ENCODE peak calls at places on chromosomes 4 and X, in five cellular contexts. U, B, X, E and Q are unnamed samples.

GRCh38 chrX:71058116-71058515 is 10.0 kb downstream of the SNX12 start:
- DNase-seq in X (no peak), E (no peak), U (no peak), B (no peak), Q (no peak)

GRCh38 chr4:55742655-55743191 is 76.9 kb upstream of the EXOC1L start:
- DNase-seq in X (no peak), E (peak; percentile 3), B (no peak), U (no peak), Q (no peak)

GRCh38 chrX:105564536-105564935 is 257.8 kb upstream of the NRK start:
- DNase-seq in X (no peak), E (no peak), B (no peak), U (no peak), Q (no peak)

GRCh38 chr4:169404959-169405358 is 134.2 kb upstream of the SH3RF1 start:
- DNase-seq in E (no peak), X (no peak), U (no peak), B (no peak), Q (no peak)

GRCh38 chr4:42915484-42915883 is 23.0 kb downstream of the GRXCR1 start:
- DNase-seq in X (no peak), U (no peak), E (no peak), B (no peak), Q (no peak)

GRCh38 chrX:15391850-15392249 is 7.6 kb upstream of the VEGFD start:
- DNase-seq in B (no peak), U (no peak), X (no peak), E (no peak), Q (no peak)

GRCh38 chr4:146087856-146088255 is 87.7 kb upstream of the LSM6 start:
- DNase-seq in U (no peak), X (no peak), B (no peak), E (no peak), Q (no peak)

GRCh38 chr4:186037692-186038658 is 31.0 kb upstream of the TLR3 start:
- DNase-seq in X (peak; percentile 36), E (peak; percentile 59), B (no peak), U (peak; percentile 68), Q (no peak)

GRCh38 chrX:1011632-1012283 is 200.7 kb downstream of the CRLF2 start:
- DNase-seq in X (no peak), B (no peak), U (no peak), E (no peak), Q (no peak)

GRCh38 chr4:6184169-6184568 is 16.2 kb downstream of the JAKMIP1 start:
- DNase-seq in U (no peak), B (no peak), X (no peak), E (no peak), Q (no peak)

GRCh38 chr4:23368081-23368697 is 521.7 kb downstream of the PPARGC1A start:
- DNase-seq in E (peak; percentile 23), B (peak; percentile 72), U (peak; percentile 26), X (no peak), Q (peak; percentile 17)

GRCh38 chrX:70592091-70592490 is 147.5 kb downstream of the DLG3 start:
- DNase-seq in U (no peak), B (no peak), E (no peak), X (no peak), Q (no peak)

GRCh38 chrX:81729269-81729777 is 527.4 kb downstream of the SH3BGRL start:
- DNase-seq in U (no peak), B (no peak), X (no peak), E (no peak), Q (no peak)

GRCh38 chr4:42151568-42152506 is 618 bp downstream of the BEND4 start:
- DNase-seq in X (no peak), E (no peak), B (peak; percentile 87), U (no peak), Q (peak; percentile 89)

GRCh38 chrX:40340116-40340515 is 240.7 kb upstream of the ATP6AP2 start:
- DNase-seq in E (no peak), X (no peak), B (no peak), U (no peak), Q (no peak)

GRCh38 chr4:180596888-180597483 is 1646.2 kb upstream of the TENM3 start:
- DNase-seq in E (no peak), U (no peak), B (no peak), X (no peak), Q (no peak)

GRCh38 chr4:78720994-78721677 is 55.0 kb upstream of the BMP2K start:
- DNase-seq in E (peak; percentile 13), B (no peak), X (no peak), U (peak; percentile 31), Q (no peak)

GRCh38 chr4:41525129-41525528 is 12.8 kb upstream of the LIMCH1 start:
- DNase-seq in U (no peak), B (no peak), X (no peak), E (no peak), Q (peak; percentile 54)

GRCh38 chr4:176001171-176002006 is 64.3 kb upstream of the WDR17 start:
- DNase-seq in B (peak; percentile 84), U (no peak), X (no peak), E (no peak), Q (peak; percentile 76)

GRCh38 chrX:5681159-5681558 is 547.5 kb downstream of the NLGN4X start:
- DNase-seq in E (no peak), B (no peak), X (no peak), U (no peak), Q (no peak)

GRCh38 chr4:89915151-89915550 is 20.5 kb downstream of the MMRN1 start:
- DNase-seq in U (no peak), X (no peak), B (no peak), E (no peak), Q (no peak)

GRCh38 chr4:112173593-112174559 is 28.6 kb downstream of the FAM241A start:
- DNase-seq in E (no peak), U (no peak), B (no peak), X (no peak), Q (no peak)

GRCh38 chr4:53916431-53916889 is 147.9 kb downstream of the CHIC2 start:
- DNase-seq in U (no peak), E (no peak), X (no peak), B (no peak), Q (no peak)

GRCh38 chr4:183909187-183909586 is 4.1 kb downstream of the STOX2 start:
- DNase-seq in B (no peak), E (no peak), U (no peak), X (no peak), Q (no peak)

GRCh38 chrX:68999351-68999750 is 165.9 kb downstream of the PJA1 start:
- DNase-seq in U (no peak), E (no peak), X (no peak), B (no peak), Q (no peak)

GRCh38 chrX:130772313-130773140 is 130.5 kb downstream of the ENOX2 start:
- DNase-seq in E (peak; percentile 0), B (no peak), X (no peak), U (no peak), Q (no peak)

GRCh38 chrX:136450050-136450830 is 37.5 kb upstream of the BRS3 start:
- DNase-seq in B (no peak), U (no peak), E (no peak), X (no peak), Q (no peak)

GRCh38 chrX:48823029-48823428 is 3.3 kb upstream of the ERAS start:
- DNase-seq in U (peak; percentile 36), E (no peak), X (no peak), B (peak; percentile 18), Q (no peak)

GRCh38 chrX:97987979-97988378 is 1104.3 kb downstream of the RPA4 start:
- DNase-seq in B (no peak), U (no peak), X (no peak), E (no peak), Q (no peak)

GRCh38 chrX:53354669-53355068 is 67.8 kb downstream of the SMC1A start:
- DNase-seq in X (no peak), U (no peak), B (no peak), E (no peak), Q (no peak)

GRCh38 chrX:53357799-53358530 is 64.5 kb downstream of the SMC1A start:
- DNase-seq in E (no peak), B (peak; percentile 9), U (no peak), X (no peak), Q (no peak)

DNA sequence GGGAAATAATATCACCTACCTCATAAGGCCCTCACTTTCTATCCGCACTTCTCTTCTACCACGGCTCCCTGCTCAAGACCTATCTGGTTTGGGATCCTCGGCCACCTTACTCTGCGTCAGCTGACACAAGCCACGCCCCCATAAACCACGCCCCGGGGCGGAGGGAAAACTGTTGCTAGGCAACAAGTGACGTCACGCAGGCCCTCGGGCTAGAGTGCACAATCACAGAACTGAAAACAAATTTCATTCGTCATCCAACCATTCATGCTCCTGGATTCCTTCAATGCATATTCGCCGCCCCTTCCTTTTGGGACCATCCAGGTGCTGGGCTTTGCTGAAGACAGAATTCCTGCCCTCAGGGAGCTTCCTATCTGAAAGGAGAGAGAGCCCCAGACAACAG is 66.3 kb downstream of the SMC1A start:
- DNase-seq in X (no peak), B (peak; percentile 56), U (peak; percentile 78), E (no peak), Q (no peak)
- TF ChIP-seq ATF2 in X (no peak), B (no peak), U (no peak), E (no peak), Q (no peak)

GRCh38 chr4:140472156-140472555 is 25.9 kb downstream of the MGAT4D start:
- DNase-seq in U (no peak), E (no peak), B (no peak), X (no peak), Q (no peak)
- TF ChIP-seq ATF2 in U (no peak), E (no peak), B (no peak), X (no peak), Q (no peak)

GRCh38 chr4:138909605-138910004 is 106.0 kb upstream of the NOCT start:
- DNase-seq in E (no peak), B (no peak), X (no peak), U (no peak), Q (no peak)

GRCh38 chr4:138911903-138912713 is 103.5 kb upstream of the NOCT start:
- DNase-seq in E (no peak), X (no peak), B (no peak), U (no peak), Q (no peak)

GRCh38 chr4:138908134-138908533 is 107.4 kb upstream of the NOCT start:
- DNase-seq in E (no peak), X (no peak), U (no peak), B (no peak), Q (no peak)

GRCh38 chr4:138910914-138911336 is 104.7 kb upstream of the NOCT start:
- DNase-seq in B (peak; percentile 24), U (peak; percentile 48), E (peak; percentile 55), X (no peak), Q (peak; percentile 5)

DNA sequence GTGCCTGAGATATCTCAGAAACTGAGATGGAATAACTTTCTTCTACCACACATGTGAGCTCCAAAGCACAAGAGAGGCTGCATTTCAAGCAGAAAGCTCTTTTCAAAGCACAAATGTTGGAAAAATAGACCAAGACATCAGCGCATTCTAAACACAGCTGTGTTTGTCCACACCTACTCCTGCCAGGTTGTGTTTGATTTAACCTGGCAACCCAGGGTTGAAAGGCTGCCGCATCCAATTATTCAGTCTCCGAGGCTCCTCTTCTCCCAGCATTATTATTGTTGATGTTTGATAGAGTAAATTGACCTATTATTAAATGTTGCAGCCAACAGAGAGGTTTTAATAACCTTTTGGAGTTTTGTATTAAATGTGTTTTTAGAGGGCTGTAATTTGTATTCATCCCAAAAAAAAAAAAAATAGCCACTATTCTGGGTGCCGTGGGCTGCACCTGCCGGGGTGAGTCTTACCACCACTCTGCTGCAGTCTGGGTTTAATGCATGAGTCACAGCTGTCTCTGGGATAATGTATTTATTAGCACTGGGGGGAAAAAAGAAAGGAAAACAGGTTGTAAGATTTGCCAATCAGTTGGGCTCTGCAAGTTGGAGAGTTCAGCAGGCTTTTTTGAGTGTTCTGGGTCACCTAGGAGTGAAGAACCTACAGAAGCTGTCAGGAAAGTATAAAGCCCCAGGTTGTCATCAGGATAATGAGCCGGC is 105.2 kb upstream of the NOCT start:
- DNase-seq in U (peak; percentile 19), X (no peak), B (no peak), E (no peak), Q (no peak)
- TF ChIP-seq ATF2 in U (no peak), X (no peak), B (no peak), E (no peak), Q (no peak)

GRCh38 chr4:16222957-16223527 is 3.2 kb downstream of the TAPT1 start:
- DNase-seq in X (no peak), U (no peak), E (peak; percentile 77), B (no peak), Q (no peak)
- TF ChIP-seq ATF2 in X (no peak), U (no peak), E (no peak), B (no peak), Q (no peak)